ENCODE peak calls at places on chromosome 19, in ten cellular contexts. One of them, this sample, is unnamed.

GRCh38 chr19:50500753-50501151 is 10.2 kb downstream of the JOSD2 start:
- DNase-seq in Calu3: no peak
- DNase-seq in activated CD8-positive, alpha-beta memory T cell treated with anti-CD3 and anti-CD28 coated beads for 48 hours: no peak
- DNase-seq in stimulated activated CD4-positive, alpha-beta T cell treated with anti-CD3 and anti-CD28 coated beads, Interleukin-4, amount 100 ng/mL, for 48 hours: no peak
- DNase-seq in naive B cell: no peak
- DNase-seq in thoracic aorta: no peak
- DNase-seq in bronchial epithelial cell: no peak
- DNase-seq in NCI-H446 treated with DMSO at 0.1 percent for 48 hours: no peak
- DNase-seq in uterus: no peak
- DNase-seq in brain microvascular endothelial cell: no peak
- DNase-seq in this sample: no peak

GRCh38 chr19:10820173-10820572 is 15.8 kb downstream of the TMED1 start:
- DNase-seq in stimulated activated CD4-positive, alpha-beta T cell treated with anti-CD3 and anti-CD28 coated beads, Interleukin-4, amount 100 ng/mL, for 48 hours: no peak
- DNase-seq in uterus: no peak
- DNase-seq in activated CD8-positive, alpha-beta memory T cell treated with anti-CD3 and anti-CD28 coated beads for 48 hours: no peak
- DNase-seq in NCI-H446 treated with DMSO at 0.1 percent for 48 hours: no peak
- DNase-seq in Calu3: peak; percentile 14
- DNase-seq in brain microvascular endothelial cell: no peak
- DNase-seq in naive B cell: no peak
- DNase-seq in thoracic aorta: no peak
- DNase-seq in bronchial epithelial cell: no peak
- DNase-seq in this sample: no peak

GRCh38 chr19:28694812-28695211 is 518.1 kb downstream of the UQCRFS1 start:
- DNase-seq in activated CD8-positive, alpha-beta memory T cell treated with anti-CD3 and anti-CD28 coated beads for 48 hours: no peak
- DNase-seq in naive B cell: no peak
- DNase-seq in NCI-H446 treated with DMSO at 0.1 percent for 48 hours: no peak
- DNase-seq in thoracic aorta: no peak
- DNase-seq in brain microvascular endothelial cell: no peak
- DNase-seq in uterus: no peak
- DNase-seq in bronchial epithelial cell: no peak
- DNase-seq in stimulated activated CD4-positive, alpha-beta T cell treated with anti-CD3 and anti-CD28 coated beads, Interleukin-4, amount 100 ng/mL, for 48 hours: no peak
- DNase-seq in Calu3: no peak
- DNase-seq in this sample: no peak

GRCh38 chr19:23440791-23441190 is 45.5 kb upstream of the ZNF91 start:
- DNase-seq in uterus: no peak
- DNase-seq in stimulated activated CD4-positive, alpha-beta T cell treated with anti-CD3 and anti-CD28 coated beads, Interleukin-4, amount 100 ng/mL, for 48 hours: no peak
- DNase-seq in Calu3: peak; percentile 11
- DNase-seq in NCI-H446 treated with DMSO at 0.1 percent for 48 hours: no peak
- DNase-seq in bronchial epithelial cell: no peak
- DNase-seq in activated CD8-positive, alpha-beta memory T cell treated with anti-CD3 and anti-CD28 coated beads for 48 hours: peak; percentile 1
- DNase-seq in naive B cell: no peak
- DNase-seq in brain microvascular endothelial cell: no peak
- DNase-seq in thoracic aorta: no peak
- DNase-seq in this sample: no peak

GRCh38 chr19:31589109-31589508 is 239.9 kb upstream of the TSHZ3 start:
- DNase-seq in brain microvascular endothelial cell: no peak
- DNase-seq in bronchial epithelial cell: no peak
- DNase-seq in NCI-H446 treated with DMSO at 0.1 percent for 48 hours: no peak
- DNase-seq in uterus: no peak
- DNase-seq in naive B cell: no peak
- DNase-seq in thoracic aorta: no peak
- DNase-seq in stimulated activated CD4-positive, alpha-beta T cell treated with anti-CD3 and anti-CD28 coated beads, Interleukin-4, amount 100 ng/mL, for 48 hours: no peak
- DNase-seq in activated CD8-positive, alpha-beta memory T cell treated with anti-CD3 and anti-CD28 coated beads for 48 hours: no peak
- DNase-seq in Calu3: no peak
- DNase-seq in this sample: no peak

GRCh38 chr19:45886427-45887310 is 728 bp upstream of the IRF2BP1 start:
- DNase-seq in Calu3: peak; percentile 93
- DNase-seq in stimulated activated CD4-positive, alpha-beta T cell treated with anti-CD3 and anti-CD28 coated beads, Interleukin-4, amount 100 ng/mL, for 48 hours: peak; percentile 88
- DNase-seq in thoracic aorta: peak; percentile 73
- DNase-seq in naive B cell: peak; percentile 89
- DNase-seq in NCI-H446 treated with DMSO at 0.1 percent for 48 hours: peak; percentile 90
- DNase-seq in brain microvascular endothelial cell: peak; percentile 93
- DNase-seq in uterus: peak; percentile 92
- DNase-seq in bronchial epithelial cell: peak; percentile 84
- DNase-seq in activated CD8-positive, alpha-beta memory T cell treated with anti-CD3 and anti-CD28 coated beads for 48 hours: peak; percentile 69
- DNase-seq in this sample: peak; percentile 94

GRCh38 chr19:18274776-18275356 is 614 bp upstream of the IQCN start:
- DNase-seq in thoracic aorta: peak; percentile 41
- DNase-seq in naive B cell: peak; percentile 62
- DNase-seq in activated CD8-positive, alpha-beta memory T cell treated with anti-CD3 and anti-CD28 coated beads for 48 hours: no peak
- DNase-seq in stimulated activated CD4-positive, alpha-beta T cell treated with anti-CD3 and anti-CD28 coated beads, Interleukin-4, amount 100 ng/mL, for 48 hours: no peak
- DNase-seq in NCI-H446 treated with DMSO at 0.1 percent for 48 hours: peak; percentile 86
- DNase-seq in uterus: peak; percentile 95
- DNase-seq in brain microvascular endothelial cell: peak; percentile 76
- DNase-seq in Calu3: peak; percentile 81
- DNase-seq in bronchial epithelial cell: peak; percentile 72
- DNase-seq in this sample: peak; percentile 54

GRCh38 chr19:48921721-48922500 is 11.6 kb upstream of the DHDH start:
- DNase-seq in thoracic aorta: no peak
- DNase-seq in Calu3: no peak
- DNase-seq in naive B cell: no peak
- DNase-seq in NCI-H446 treated with DMSO at 0.1 percent for 48 hours: no peak
- DNase-seq in uterus: no peak
- DNase-seq in bronchial epithelial cell: no peak
- DNase-seq in stimulated activated CD4-positive, alpha-beta T cell treated with anti-CD3 and anti-CD28 coated beads, Interleukin-4, amount 100 ng/mL, for 48 hours: no peak
- DNase-seq in activated CD8-positive, alpha-beta memory T cell treated with anti-CD3 and anti-CD28 coated beads for 48 hours: no peak
- DNase-seq in brain microvascular endothelial cell: no peak
- DNase-seq in this sample: no peak

GRCh38 chr19:42290523-42291436 is 11.2 kb upstream of the PRR19 start:
- DNase-seq in NCI-H446 treated with DMSO at 0.1 percent for 48 hours: no peak
- DNase-seq in activated CD8-positive, alpha-beta memory T cell treated with anti-CD3 and anti-CD28 coated beads for 48 hours: no peak
- DNase-seq in naive B cell: peak; percentile 70
- DNase-seq in uterus: peak; percentile 28
- DNase-seq in stimulated activated CD4-positive, alpha-beta T cell treated with anti-CD3 and anti-CD28 coated beads, Interleukin-4, amount 100 ng/mL, for 48 hours: no peak
- DNase-seq in brain microvascular endothelial cell: no peak
- DNase-seq in Calu3: peak; percentile 83
- DNase-seq in bronchial epithelial cell: no peak
- DNase-seq in thoracic aorta: no peak
- DNase-seq in this sample: peak; percentile 76

GRCh38 chr19:2032296-2032941 is 16.9 kb upstream of the BTBD2 start:
- DNase-seq in stimulated activated CD4-positive, alpha-beta T cell treated with anti-CD3 and anti-CD28 coated beads, Interleukin-4, amount 100 ng/mL, for 48 hours: no peak
- DNase-seq in NCI-H446 treated with DMSO at 0.1 percent for 48 hours: peak; percentile 85
- DNase-seq in uterus: peak; percentile 89
- DNase-seq in thoracic aorta: peak; percentile 85
- DNase-seq in naive B cell: peak; percentile 28
- DNase-seq in brain microvascular endothelial cell: peak; percentile 54
- DNase-seq in bronchial epithelial cell: peak; percentile 81
- DNase-seq in Calu3: peak; percentile 92
- DNase-seq in activated CD8-positive, alpha-beta memory T cell treated with anti-CD3 and anti-CD28 coated beads for 48 hours: no peak
- DNase-seq in this sample: peak; percentile 78

GRCh38 chr19:44539236-44539819 is 9.9 kb upstream of the CEACAM20 start:
- DNase-seq in stimulated activated CD4-positive, alpha-beta T cell treated with anti-CD3 and anti-CD28 coated beads, Interleukin-4, amount 100 ng/mL, for 48 hours: no peak
- DNase-seq in naive B cell: no peak
- DNase-seq in Calu3: no peak
- DNase-seq in uterus: no peak
- DNase-seq in brain microvascular endothelial cell: peak; percentile 5
- DNase-seq in NCI-H446 treated with DMSO at 0.1 percent for 48 hours: no peak
- DNase-seq in bronchial epithelial cell: peak; percentile 71
- DNase-seq in thoracic aorta: no peak
- DNase-seq in activated CD8-positive, alpha-beta memory T cell treated with anti-CD3 and anti-CD28 coated beads for 48 hours: no peak
- DNase-seq in this sample: no peak

GRCh38 chr19:17020823-17021222 is 5.8 kb downstream of the CPAMD8 start:
- DNase-seq in Calu3: no peak
- DNase-seq in naive B cell: no peak
- DNase-seq in activated CD8-positive, alpha-beta memory T cell treated with anti-CD3 and anti-CD28 coated beads for 48 hours: no peak
- DNase-seq in NCI-H446 treated with DMSO at 0.1 percent for 48 hours: no peak
- DNase-seq in stimulated activated CD4-positive, alpha-beta T cell treated with anti-CD3 and anti-CD28 coated beads, Interleukin-4, amount 100 ng/mL, for 48 hours: no peak
- DNase-seq in brain microvascular endothelial cell: no peak
- DNase-seq in bronchial epithelial cell: no peak
- DNase-seq in thoracic aorta: no peak
- DNase-seq in uterus: no peak
- DNase-seq in this sample: no peak

GRCh38 chr19:7512400-7512851 is 3.5 kb upstream of the ZNF358 start:
- DNase-seq in naive B cell: no peak
- DNase-seq in bronchial epithelial cell: no peak
- DNase-seq in NCI-H446 treated with DMSO at 0.1 percent for 48 hours: no peak
- DNase-seq in stimulated activated CD4-positive, alpha-beta T cell treated with anti-CD3 and anti-CD28 coated beads, Interleukin-4, amount 100 ng/mL, for 48 hours: no peak
- DNase-seq in brain microvascular endothelial cell: no peak
- DNase-seq in thoracic aorta: no peak
- DNase-seq in activated CD8-positive, alpha-beta memory T cell treated with anti-CD3 and anti-CD28 coated beads for 48 hours: no peak
- DNase-seq in uterus: no peak
- DNase-seq in Calu3: no peak
- DNase-seq in this sample: no peak

GRCh38 chr19:30149300-30149699 is 207.3 kb downstream of the URI1 start:
- DNase-seq in NCI-H446 treated with DMSO at 0.1 percent for 48 hours: no peak
- DNase-seq in bronchial epithelial cell: no peak
- DNase-seq in thoracic aorta: no peak
- DNase-seq in naive B cell: no peak
- DNase-seq in brain microvascular endothelial cell: no peak
- DNase-seq in activated CD8-positive, alpha-beta memory T cell treated with anti-CD3 and anti-CD28 coated beads for 48 hours: no peak
- DNase-seq in stimulated activated CD4-positive, alpha-beta T cell treated with anti-CD3 and anti-CD28 coated beads, Interleukin-4, amount 100 ng/mL, for 48 hours: no peak
- DNase-seq in uterus: no peak
- DNase-seq in Calu3: peak; percentile 20
- DNase-seq in this sample: no peak

GRCh38 chr19:843180-843835 is 2.5 kb downstream of the PRTN3 start:
- DNase-seq in Calu3: peak; percentile 40
- DNase-seq in uterus: no peak
- DNase-seq in stimulated activated CD4-positive, alpha-beta T cell treated with anti-CD3 and anti-CD28 coated beads, Interleukin-4, amount 100 ng/mL, for 48 hours: no peak
- DNase-seq in bronchial epithelial cell: no peak
- DNase-seq in naive B cell: no peak
- DNase-seq in brain microvascular endothelial cell: no peak
- DNase-seq in NCI-H446 treated with DMSO at 0.1 percent for 48 hours: no peak
- DNase-seq in thoracic aorta: no peak
- DNase-seq in activated CD8-positive, alpha-beta memory T cell treated with anti-CD3 and anti-CD28 coated beads for 48 hours: no peak
- DNase-seq in this sample: no peak